ENCODE peak calls at places on chromosomes 3 and 15, in six cellular contexts. F, W, B, Z, R and Y are unnamed samples.
A peak's percentile ranks its signal among the peaks of the same experiment; 100 is the strongest.

GRCh38 chr3:122962149-122962548 is 65.4 kb downstream of the SEMA5B start:
- DNase-seq in F (no peak), W (no peak), B (no peak), Z (no peak), R (no peak), Y (no peak)

GRCh38 chr3:126908752-126909275 is 74.1 kb upstream of the PLXNA1 start:
- DNase-seq in F (no peak), W (no peak), B (no peak), Z (no peak), R (no peak), Y (no peak)

GRCh38 chr15:92817339-92817886 is 82.7 kb upstream of the CHD2 start:
- DNase-seq in F (no peak), W (no peak), B (no peak), Z (no peak), R (peak; percentile 69), Y (no peak)

GRCh38 chr15:25241241-25241801 is 197.5 kb downstream of the UBE3A start:
- DNase-seq in F (no peak), W (no peak), B (no peak), Z (no peak), R (no peak), Y (no peak)

GRCh38 chr3:41418961-41419691 is 219.8 kb downstream of the CTNNB1 start:
- DNase-seq in F (peak; percentile 56), W (peak; percentile 45), B (peak; percentile 36), Z (no peak), R (no peak), Y (peak; percentile 4)

GRCh38 chr15:61227269-61228024 is 1.7 kb downstream of the RORA start:
- DNase-seq in F (peak; percentile 69), W (peak; percentile 50), B (peak; percentile 33), Z (peak; percentile 76), R (no peak), Y (peak; percentile 55)

GRCh38 chr3:148079370-148079769 is 618.3 kb upstream of the AGTR1 start:
- DNase-seq in F (no peak), W (no peak), B (no peak), Z (peak; percentile 59), R (no peak), Y (peak; percentile 25)

GRCh38 chr15:25762015-25762662 is 101.0 kb downstream of the ATP10A start:
- DNase-seq in F (peak; percentile 11), W (peak; percentile 27), B (no peak), Z (no peak), R (no peak), Y (no peak)

GRCh38 chr3:110667216-110667615 is 404.4 kb upstream of the NECTIN3 start:
- DNase-seq in F (no peak), W (no peak), B (no peak), Z (no peak), R (no peak), Y (no peak)

GRCh38 chr3:42814914-42815507 is 5.8 kb downstream of the ACKR2 start:
- DNase-seq in F (no peak), W (no peak), B (no peak), Z (no peak), R (no peak), Y (no peak)

GRCh38 chr15:85607842-85608241 is 186.9 kb downstream of the KLHL25 start:
- DNase-seq in F (peak; percentile 86), W (peak; percentile 93), B (no peak), Z (no peak), R (no peak), Y (no peak)

DNA sequence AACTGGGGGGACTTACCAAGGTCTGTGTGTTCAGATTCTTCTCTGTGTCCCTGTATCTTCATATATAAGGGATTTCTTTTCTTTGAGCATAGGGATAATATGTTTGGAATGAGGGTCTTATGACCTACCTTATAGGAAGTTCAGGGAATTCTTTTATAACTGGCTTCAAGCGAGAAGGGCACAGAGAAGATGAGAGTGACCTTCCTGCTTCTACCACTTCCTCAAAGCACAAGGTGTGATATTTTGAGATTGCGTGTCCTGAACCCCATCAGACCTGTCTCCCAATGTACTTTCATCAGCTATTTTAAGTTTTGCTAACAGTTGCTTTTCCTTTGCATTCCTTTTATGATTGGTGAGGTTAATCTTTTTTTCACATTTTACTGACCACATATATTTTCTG is 3.1 kb upstream of the PSMD6 start:
- DNase-seq in F (no peak), W (no peak), B (no peak), Z (no peak), R (no peak), Y (no peak)
- H4K20me1 ChIP-seq in F (peaks cover 6% of the 10 kb centered on the region), W (peaks cover 10% of the 10 kb centered on the region), B (no peaks in the 10 kb centered on the region), Z (peaks cover 11% of the 10 kb centered on the region), R (peaks cover 7% of the 10 kb centered on the region), Y (peaks cover 13% of the 10 kb centered on the region)

GRCh38 chr3:17974206-17974841 is 231.9 kb upstream of the TBC1D5 start:
- DNase-seq in F (no peak), W (peak; percentile 1), B (no peak), Z (peak; percentile 3), R (peak; percentile 11), Y (no peak)
- TF ChIP-seq CTCF in F (no peak), W (peak; percentile 8), B (peak; percentile 36), Z (peak; percentile 24), R (peak; percentile 56), Y (peak; percentile 15)

DNA sequence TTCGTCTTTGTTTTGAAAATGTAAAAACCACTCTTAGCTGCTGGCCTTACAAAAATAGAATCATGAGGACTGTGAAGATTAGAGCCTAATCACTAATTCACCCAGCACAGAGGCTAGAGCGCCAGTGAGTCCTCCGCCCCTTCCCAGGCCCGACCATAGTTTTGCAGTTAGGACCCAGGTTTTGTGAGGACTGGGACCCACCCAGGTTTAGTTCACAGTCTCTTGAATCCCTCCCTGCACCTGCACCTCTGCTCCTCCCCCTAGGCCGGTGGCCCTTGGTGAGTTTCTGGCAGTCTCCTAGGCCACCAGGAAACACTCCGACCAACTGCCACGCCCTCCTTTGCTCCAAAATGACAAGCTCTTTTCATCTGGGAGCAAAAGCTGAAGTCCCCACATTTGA is 136.0 kb upstream of the CCDC54 start:
- DNase-seq in F (no peak), W (no peak), B (peak; percentile 51), Z (peak; percentile 32), R (peak; percentile 59), Y (peak; percentile 45)
- H3K27ac ChIP-seq in F (peak overlapping the region; percentile 81), W (peak overlapping the region; percentile 48), B (no peak overlapping the region), Z (no peak overlapping the region), R (no peak overlapping the region), Y (no peak overlapping the region)

DNA sequence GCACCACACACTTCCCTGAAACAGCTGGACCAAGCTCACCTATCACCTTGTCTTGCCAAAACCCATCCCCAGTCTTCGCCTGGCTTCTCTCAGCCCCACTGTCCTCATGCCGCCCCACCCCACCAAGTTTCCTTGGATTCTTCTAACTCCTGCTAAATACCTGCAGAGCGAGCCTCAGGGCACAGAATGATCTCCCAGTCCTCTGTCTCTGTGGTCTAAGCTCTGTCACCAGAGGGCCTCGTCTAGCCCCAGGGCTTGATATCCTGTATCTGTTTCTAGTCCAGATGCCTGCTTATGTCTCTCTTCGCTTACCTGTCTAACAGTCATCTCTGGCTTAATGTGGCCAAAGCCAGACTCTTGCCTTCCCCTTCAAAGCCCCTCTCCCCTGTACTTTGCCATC is 9.7 kb downstream of the CCDC12 start:
- DNase-seq in F (no peak), W (no peak), B (no peak), Z (no peak), R (peak; percentile 42), Y (no peak)
- H4K20me1 ChIP-seq in F (peaks cover 81% of the 10 kb centered on the region), W (peaks cover 79% of the 10 kb centered on the region), B (peaks cover 3% of the 10 kb centered on the region), Z (peaks cover 81% of the 10 kb centered on the region), R (peaks cover 46% of the 10 kb centered on the region), Y (peaks cover 56% of the 10 kb centered on the region)

DNA sequence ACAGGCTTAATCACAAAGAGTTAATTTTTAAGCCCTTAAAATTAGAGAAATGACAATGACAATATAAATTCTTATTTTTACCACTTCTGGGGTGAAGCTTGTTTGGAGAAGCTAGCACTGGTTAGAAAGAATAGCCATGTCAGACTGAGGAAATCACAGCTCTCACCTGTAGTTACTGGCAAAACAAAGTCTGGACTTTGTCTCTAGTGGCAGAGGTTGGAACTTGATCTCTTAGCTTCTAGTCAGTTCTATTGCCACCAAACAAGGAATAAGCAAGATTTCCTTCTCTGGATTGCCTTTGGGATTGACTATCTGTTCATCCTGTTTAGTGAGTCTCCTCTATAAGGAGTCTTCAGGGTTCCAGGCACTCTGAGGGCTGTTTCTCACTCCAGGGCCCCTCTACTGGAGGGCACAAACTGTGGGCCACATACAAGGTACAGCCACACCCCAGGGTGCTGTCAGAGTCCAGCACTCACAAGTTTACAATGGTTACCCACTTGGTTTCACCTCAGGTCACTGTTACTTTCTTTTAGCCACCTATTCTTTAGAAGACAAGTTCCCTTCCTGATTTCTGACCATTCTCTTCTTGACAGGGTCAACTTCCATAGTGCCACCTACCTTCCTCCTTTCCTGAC is 426.6 kb upstream of the THBS1 start:
- DNase-seq in F (no peak), W (no peak), B (no peak), Z (no peak), R (no peak), Y (no peak)
- TF ChIP-seq CTCF in F (no peak), W (peak; percentile 10), B (peak; percentile 48), Z (peak; percentile 32), R (no peak), Y (peak; percentile 22)

GRCh38 chr3:25468866-25469319 is 40.8 kb downstream of the RARB start:
- DNase-seq in F (peak; percentile 64), W (no peak), B (peak; percentile 46), Z (peak; percentile 23), R (no peak), Y (peak; percentile 32)

GRCh38 chr3:25472747-25473146 is 44.7 kb downstream of the RARB start:
- DNase-seq in F (no peak), W (no peak), B (no peak), Z (peak; percentile 33), R (no peak), Y (no peak)

GRCh38 chr3:25471081-25471768 is 43.2 kb downstream of the RARB start:
- DNase-seq in F (peak; percentile 56), W (peak; percentile 19), B (no peak), Z (no peak), R (no peak), Y (no peak)

GRCh38 chr3:25472153-25472552 is 44.1 kb downstream of the RARB start:
- DNase-seq in F (no peak), W (no peak), B (no peak), Z (no peak), R (peak; percentile 23), Y (no peak)

GRCh38 chr3:25469609-25470008 is 41.5 kb downstream of the RARB start:
- DNase-seq in F (no peak), W (no peak), B (no peak), Z (no peak), R (no peak), Y (no peak)
- H3K27ac ChIP-seq in F (no peak overlapping the region), W (no peak overlapping the region), B (no peak overlapping the region), Z (peak overlapping the region; percentile 89), R (no peak overlapping the region), Y (no peak overlapping the region)